ENCODE peak calls at places on chromosomes 1 and 21, in nine cellular contexts. L is T-helper 17 cell; W is activated CD4-positive, alpha-beta T cell treated with anti-CD3 and anti-CD28 coated beads, Interleukin-2, amount 50 U/mL, for 24 hours; S is fibroblast of the conjunctiva; E is stimulated activated naive CD8-positive, alpha-beta T cell treated with anti-CD3 and anti-CD28 coated beads, Interleukin-15, Interleukin-2, amounts not matched to agents 100 U/mL and 50 U/mL, for 24 hours; U is NCI-H774; B is fibroblast of mammary gland; Q is G401; G is activated CD8-positive, alpha-beta memory T cell treated with anti-CD3 and anti-CD28 coated beads, Interleukin-2, amount 50 U/mL, for 4 hours. N is an unnamed sample.

GRCh38 chr1:115329965-115330364 is 8.1 kb downstream of the NGF start:
- DNase-seq in L (no peak), W (no peak), S (no peak), E (no peak), U (no peak), B (peak), Q (no peak), G (no peak), N (no peak)

GRCh38 chr1:21779613-21780521 is 3.1 kb downstream of the USP48 start:
- DNase-seq in L (no peak), W (peak), S (no peak), E (peak), U (no peak), B (peak), Q (no peak), G (peak), N (no peak)

GRCh38 chr1:245853291-245853690 is 653.8 kb downstream of the SMYD3 start:
- DNase-seq in L (no peak), W (no peak), S (no peak), E (no peak), U (no peak), B (no peak), Q (no peak), G (no peak), N (no peak)

GRCh38 chr1:94878329-94878728 is 48.6 kb downstream of the CNN3 start:
- DNase-seq in L (no peak), W (no peak), S (no peak), E (no peak), U (no peak), B (no peak), Q (no peak), G (no peak), N (no peak)

GRCh38 chr1:216193839-216194443 is 229.3 kb downstream of the USH2A start:
- DNase-seq in L (no peak), W (no peak), S (no peak), E (no peak), U (no peak), B (no peak), Q (peak), G (no peak), N (no peak)

GRCh38 chr1:48022306-48022705 is 25.1 kb upstream of the TRABD2B start:
- DNase-seq in L (no peak), W (no peak), S (no peak), E (no peak), U (no peak), B (no peak), Q (no peak), G (no peak), N (no peak)

GRCh38 chr21:45979651-45980050 is 1.9 kb upstream of the COL6A1 start:
- DNase-seq in L (no peak), W (no peak), S (no peak), E (peak), U (no peak), B (no peak), Q (no peak), G (no peak), N (peak)

GRCh38 chr1:30253807-30254440 is 469.5 kb downstream of the MATN1 start:
- DNase-seq in L (no peak), W (no peak), S (no peak), E (no peak), U (no peak), B (no peak), Q (no peak), G (no peak), N (no peak)

GRCh38 chr1:230104395-230105244 is 37.6 kb downstream of the GALNT2 start:
- DNase-seq in L (no peak), W (peak), S (peak), E (peak), U (peak), B (peak), Q (peak), G (peak), N (peak)

GRCh38 chr1:228929476-228930027 is 194.3 kb downstream of the RHOU start:
- DNase-seq in L (no peak), W (no peak), S (no peak), E (no peak), U (no peak), B (no peak), Q (no peak), G (no peak), N (no peak)

GRCh38 chr1:93575586-93576271 is 105.9 kb downstream of the BCAR3 start:
- DNase-seq in L (no peak), W (no peak), S (no peak), E (no peak), U (peak), B (no peak), Q (no peak), G (no peak), N (no peak)

GRCh38 chr1:193335797-193336428 is 149.5 kb upstream of the B3GALT2 start:
- DNase-seq in L (no peak), W (no peak), S (peak), E (no peak), U (no peak), B (peak), Q (no peak), G (no peak), N (no peak)